ENCODE peak calls at places on chromosomes 4 and X, in nine cellular contexts. J is KBM-7; K is colonic mucosa; Q is Calu3; Z is ELR; O is RKO; S is uterus; X is erythroblast; P is CD4-positive, alpha-beta T cell. H is an unnamed sample.

GRCh38 chrX:39262641-39263040 is 461.4 kb downstream of the MID1IP1 start:
- DNase-seq in J (no peak), K (no peak), Q (no peak), Z (no peak), O (no peak), S (no peak), X (no peak), P (no peak), H (no peak)

GRCh38 chr4:180617203-180617602 is 1626.0 kb upstream of the TENM3 start:
- DNase-seq in J (no peak), K (no peak), Q (no peak), Z (peak; percentile 48), O (peak; percentile 68), S (no peak), X (no peak), P (no peak), H (no peak)

GRCh38 chr4:5824635-5825034 is 68.3 kb downstream of the CRMP1 start:
- DNase-seq in J (peak; percentile 45), K (no peak), Q (no peak), Z (peak; percentile 62), O (peak; percentile 63), S (no peak), X (peak; percentile 43), P (no peak), H (peak; percentile 15)

GRCh38 chr4:68373513-68373912 is 23.6 kb upstream of the YTHDC1 start:
- DNase-seq in J (peak; percentile 70), K (peak; percentile 51), Q (no peak), Z (peak; percentile 67), O (no peak), S (peak; percentile 81), X (peak; percentile 60), P (peak; percentile 48), H (no peak)

GRCh38 chrX:140664939-140665338 is 44.6 kb upstream of the LINC00632 start:
- DNase-seq in J (peak; percentile 42), K (no peak), Q (no peak), Z (peak; percentile 51), O (peak; percentile 69), S (no peak), X (peak; percentile 0), P (no peak), H (no peak)

GRCh38 chrX:132257116-132257515 is 37.9 kb upstream of the RAP2C start:
- DNase-seq in J (no peak), K (no peak), Q (no peak), Z (no peak), O (no peak), S (no peak), X (no peak), P (no peak), H (no peak)

GRCh38 chr4:41108481-41108880 is 105.9 kb downstream of the APBB2 start:
- DNase-seq in J (no peak), K (no peak), Q (no peak), Z (no peak), O (no peak), S (no peak), X (no peak), P (no peak), H (no peak)

GRCh38 chr4:8639777-8640720 is 47.5 kb downstream of the CPZ start:
- DNase-seq in J (no peak), K (no peak), Q (no peak), Z (no peak), O (no peak), S (no peak), X (no peak), P (no peak), H (peak; percentile 29)

GRCh38 chr4:115110191-115111166 is 2.9 kb downstream of the NDST4 start:
- DNase-seq in J (no peak), K (no peak), Q (no peak), Z (no peak), O (no peak), S (no peak), X (no peak), P (no peak), H (no peak)

GRCh38 chr4:151753056-151753455 is 7.8 kb downstream of the GATB start:
- DNase-seq in J (no peak), K (no peak), Q (no peak), Z (peak; percentile 86), O (no peak), S (no peak), X (no peak), P (no peak), H (peak; percentile 77)

GRCh38 chr4:76765473-76766183 is 132.3 kb downstream of the SOWAHB start:
- DNase-seq in J (no peak), K (no peak), Q (no peak), Z (no peak), O (no peak), S (no peak), X (no peak), P (no peak), H (no peak)

GRCh38 chrX:101552714-101553113 is 2.4 kb downstream of the ARMCX1 start:
- DNase-seq in J (no peak), K (no peak), Q (no peak), Z (no peak), O (no peak), S (no peak), X (no peak), P (no peak), H (no peak)

GRCh38 chr4:83231620-83232056 is 53.0 kb downstream of the COQ2 start:
- DNase-seq in J (peak; percentile 71), K (no peak), Q (no peak), Z (peak; percentile 76), O (no peak), S (no peak), X (no peak), P (no peak), H (no peak)

GRCh38 chrX:17459008-17459407 is 84.0 kb downstream of the NHS start:
- DNase-seq in J (no peak), K (no peak), Q (no peak), Z (no peak), O (no peak), S (peak; percentile 51), X (no peak), P (no peak), H (no peak)

GRCh38 chr4:164700471-164700870 is 53.5 kb upstream of the SMIM31 start:
- DNase-seq in J (peak; percentile 46), K (peak; percentile 23), Q (peak; percentile 20), Z (peak; percentile 3), O (peak; percentile 8), S (no peak), X (peak; percentile 36), P (no peak), H (no peak)

GRCh38 chr4:53584658-53585057 is 6.6 kb downstream of the LNX1 start:
- DNase-seq in J (no peak), K (no peak), Q (no peak), Z (no peak), O (no peak), S (no peak), X (no peak), P (no peak), H (no peak)

GRCh38 chrX:140274761-140275525 is 229.9 kb downstream of the SOX3 start:
- DNase-seq in J (no peak), K (no peak), Q (no peak), Z (peak; percentile 86), O (peak; percentile 74), S (no peak), X (no peak), P (no peak), H (no peak)

GRCh38 chr4:182145360-182145905 is 97.8 kb upstream of the TENM3 start:
- DNase-seq in J (peak; percentile 5), K (no peak), Q (no peak), Z (no peak), O (peak; percentile 15), S (no peak), X (no peak), P (no peak), H (no peak)

GRCh38 chr4:127244515-127244914 is 388.2 kb upstream of the INTU start:
- DNase-seq in J (no peak), K (no peak), Q (no peak), Z (no peak), O (no peak), S (no peak), X (no peak), P (no peak), H (no peak)

GRCh38 chr4:140158234-140159030 is 4.4 kb upstream of the MAML3 start:
- DNase-seq in J (peak; percentile 74), K (peak; percentile 74), Q (no peak), Z (no peak), O (no peak), S (no peak), X (no peak), P (no peak), H (no peak)

GRCh38 chrX:129759576-129760061 is 20.1 kb upstream of the SASH3 start:
- DNase-seq in J (peak; percentile 61), K (no peak), Q (peak; percentile 39), Z (peak; percentile 82), O (peak; percentile 26), S (no peak), X (peak; percentile 2), P (peak; percentile 41), H (no peak)

GRCh38 chr4:156754832-156755570 is 216.6 kb downstream of the PDGFC start:
- DNase-seq in J (peak; percentile 76), K (no peak), Q (no peak), Z (no peak), O (no peak), S (no peak), X (no peak), P (no peak), H (no peak)

GRCh38 chrX:147803948-147804347 is 107.8 kb upstream of the FMR1 start:
- DNase-seq in J (peak; percentile 31), K (no peak), Q (peak; percentile 1), Z (no peak), O (peak; percentile 51), S (no peak), X (peak; percentile 45), P (no peak), H (no peak)

GRCh38 chrX:72081605-72082320 is 50.0 kb downstream of the RTL5 start:
- DNase-seq in J (no peak), K (no peak), Q (no peak), Z (no peak), O (no peak), S (no peak), X (no peak), P (no peak), H (no peak)

GRCh38 chr4:54077812-54078211 is 13.4 kb upstream of the CHIC2 start:
- DNase-seq in J (no peak), K (no peak), Q (no peak), Z (peak; percentile 70), O (peak; percentile 59), S (no peak), X (no peak), P (no peak), H (no peak)

GRCh38 chr4:184503869-184504300 is 29.5 kb upstream of the IRF2 start:
- DNase-seq in J (peak; percentile 63), K (no peak), Q (no peak), Z (peak; percentile 63), O (no peak), S (no peak), X (no peak), P (no peak), H (no peak)

GRCh38 chrX:47221756-47222155 is 3.3 kb downstream of the CDK16 start:
- DNase-seq in J (no peak), K (no peak), Q (no peak), Z (no peak), O (no peak), S (no peak), X (no peak), P (no peak), H (no peak)

GRCh38 chr4:16120720-16121119 is 36.9 kb upstream of the PROM1 start:
- DNase-seq in J (no peak), K (peak; percentile 13), Q (no peak), Z (peak; percentile 41), O (no peak), S (no peak), X (no peak), P (no peak), H (no peak)

GRCh38 chr4:167020410-167020809 is 213.9 kb downstream of the SPOCK3 start:
- DNase-seq in J (peak; percentile 15), K (no peak), Q (peak; percentile 10), Z (peak; percentile 31), O (peak; percentile 25), S (no peak), X (no peak), P (no peak), H (no peak)

GRCh38 chrX:109312757-109313156 is 169.1 kb downstream of the GUCY2F start:
- DNase-seq in J (no peak), K (no peak), Q (no peak), Z (peak; percentile 1), O (no peak), S (no peak), X (no peak), P (no peak), H (no peak)

GRCh38 chrX:23919706-23920320 is 12.0 kb downstream of the CXorf58 start:
- DNase-seq in J (peak; percentile 21), K (no peak), Q (peak; percentile 10), Z (no peak), O (no peak), S (no peak), X (no peak), P (no peak), H (no peak)

H was measured in RWPE2.